ENCODE peak calls at places on chromosomes 13 and 19, in nine cellular contexts. P is spleen, R is thoracic aorta, B is body of pancreas, A is transverse colon, Z is K562, X is stomach, Y is HFF-Myc, D is astrocyte of the cerebellum. G is an unnamed sample.

GRCh38 chr13:25692156-25692555 is 320.4 kb downstream of the ATP8A2 start:
- DNase-seq in P (no peak), R (no peak), B (no peak), A (no peak), Z (no peak), X (no peak), Y (no peak), D (peak; percentile 3), G (no peak)

GRCh38 chr13:98225036-98225940 is 48.2 kb upstream of the RNF113B start:
- DNase-seq in P (no peak), R (no peak), B (no peak), A (no peak), Z (no peak), X (no peak), Y (no peak), D (no peak), G (no peak)

GRCh38 chr19:17765069-17765618 is 13.9 kb downstream of the FCHO1 start:
- DNase-seq in P (peak; percentile 93), R (no peak), B (no peak), A (peak; percentile 86), Z (no peak), X (peak; percentile 66), Y (no peak), D (no peak), G (no peak)

GRCh38 chr13:71378992-71379905 is 487.8 kb downstream of the DACH1 start:
- DNase-seq in P (no peak), R (no peak), B (no peak), A (no peak), Z (no peak), X (no peak), Y (no peak), D (peak; percentile 22), G (peak; percentile 31)

GRCh38 chr19:5435642-5436017 is 19.6 kb upstream of the ZNRF4 start:
- DNase-seq in P (no peak), R (no peak), B (no peak), A (no peak), Z (no peak), X (no peak), Y (no peak), D (no peak), G (no peak)

GRCh38 chr13:74461011-74461410 is 326.8 kb upstream of the KLF12 start:
- DNase-seq in P (no peak), R (no peak), B (no peak), A (no peak), Z (no peak), X (no peak), Y (no peak), D (no peak), G (no peak)

GRCh38 chr13:66506979-66507378 is 723.2 kb downstream of the PCDH9 start:
- DNase-seq in P (no peak), R (no peak), B (no peak), A (no peak), Z (no peak), X (no peak), Y (no peak), D (no peak), G (peak; percentile 29)

GRCh38 chr19:53328967-53329366 is 4.6 kb upstream of the ZNF845 start:
- DNase-seq in P (peak; percentile 78), R (no peak), B (peak; percentile 22), A (peak; percentile 17), Z (peak; percentile 47), X (no peak), Y (no peak), D (no peak), G (peak; percentile 3)

GRCh38 chr19:10871711-10872550 is 578 bp downstream of the CARM1 start:
- DNase-seq in P (peak; percentile 94), R (no peak), B (peak; percentile 51), A (peak; percentile 44), Z (peak; percentile 74), X (peak; percentile 41), Y (no peak), D (no peak), G (no peak)

GRCh38 chr13:67106502-67107057 is 123.6 kb downstream of the PCDH9 start:
- DNase-seq in P (peak; percentile 59), R (no peak), B (no peak), A (no peak), Z (no peak), X (no peak), Y (no peak), D (no peak), G (no peak)

GRCh38 chr19:994516-994915 is 5.7 kb upstream of the GRIN3B start:
- DNase-seq in P (no peak), R (no peak), B (no peak), A (no peak), Z (no peak), X (no peak), Y (no peak), D (no peak), G (no peak)

GRCh38 chr13:67048793-67049150 is 181.4 kb downstream of the PCDH9 start:
- DNase-seq in P (no peak), R (no peak), B (no peak), A (no peak), Z (no peak), X (no peak), Y (peak; percentile 0), D (peak; percentile 56), G (peak; percentile 85)

GRCh38 chr13:28493740-28494536 is 990 bp downstream of the FLT1 start:
- DNase-seq in P (peak; percentile 78), R (no peak), B (no peak), A (no peak), Z (no peak), X (no peak), Y (no peak), D (no peak), G (no peak)

GRCh38 chr19:45304141-45304926 is 18.3 kb downstream of the CKM start:
- DNase-seq in P (no peak), R (no peak), B (no peak), A (no peak), Z (no peak), X (no peak), Y (no peak), D (no peak), G (no peak)

GRCh38 chr13:101536079-101536478 is 83.6 kb downstream of the ITGBL1 start:
- DNase-seq in P (no peak), R (no peak), B (no peak), A (no peak), Z (no peak), X (no peak), Y (no peak), D (no peak), G (no peak)

GRCh38 chr13:76830805-76831204 is 55.4 kb downstream of the KCTD12 start:
- DNase-seq in P (no peak), R (no peak), B (no peak), A (no peak), Z (no peak), X (no peak), Y (no peak), D (no peak), G (no peak)

GRCh38 chr19:38650911-38651584 is 3.6 kb downstream of the ACTN4 start:
- DNase-seq in P (no peak), R (no peak), B (no peak), A (no peak), Z (no peak), X (no peak), Y (no peak), D (peak; percentile 31), G (peak; percentile 75)

GRCh38 chr13:95643814-95644598 is 500 bp downstream of the DZIP1 start:
- DNase-seq in P (peak; percentile 78), R (no peak), B (peak; percentile 16), A (no peak), Z (no peak), X (no peak), Y (no peak), D (no peak), G (peak; percentile 60)

GRCh38 chr13:40152145-40152544 is 496.7 kb downstream of the COG6 start:
- DNase-seq in P (no peak), R (peak; percentile 19), B (no peak), A (no peak), Z (no peak), X (no peak), Y (peak; percentile 61), D (peak; percentile 32), G (peak; percentile 75)

GRCh38 chr13:112193463-112194166 is 126.7 kb downstream of the SOX1 start:
- DNase-seq in P (no peak), R (no peak), B (no peak), A (no peak), Z (no peak), X (no peak), Y (no peak), D (no peak), G (no peak)
- TF ChIP-seq CTCF in P (no peak), R (no peak), B (no peak), A (no peak), Z (no peak), X (no peak), Y (no peak), D (no peak), G (no peak)

GRCh38 chr19:14361824-14362223 is 19.4 kb upstream of the ADGRE5 start:
- DNase-seq in P (peak; percentile 77), R (no peak), B (no peak), A (no peak), Z (peak; percentile 48), X (no peak), Y (no peak), D (no peak), G (no peak)

GRCh38 chr19:14368011-14368513 is 13.2 kb upstream of the ADGRE5 start:
- DNase-seq in P (no peak), R (no peak), B (no peak), A (no peak), Z (no peak), X (no peak), Y (no peak), D (no peak), G (no peak)

GRCh38 chr19:14367016-14367415 is 14.2 kb upstream of the ADGRE5 start:
- DNase-seq in P (no peak), R (no peak), B (no peak), A (no peak), Z (no peak), X (no peak), Y (no peak), D (no peak), G (no peak)

GRCh38 chr19:14366529-14366928 is 14.7 kb upstream of the ADGRE5 start:
- DNase-seq in P (peak; percentile 94), R (peak; percentile 40), B (peak; percentile 75), A (peak; percentile 95), Z (peak; percentile 77), X (peak; percentile 95), Y (no peak), D (peak; percentile 49), G (peak; percentile 70)

GRCh38 chr19:14363203-14364097 is 17.8 kb upstream of the ADGRE5 start:
- DNase-seq in P (peak; percentile 90), R (peak; percentile 72), B (peak; percentile 35), A (peak; percentile 75), Z (peak; percentile 88), X (peak; percentile 50), Y (no peak), D (no peak), G (peak; percentile 40)
- H3K4me3 ChIP-seq in P (peak overlapping the region; percentile 37), R (peak overlapping the region; percentile 66), B (no peak overlapping the region), A (peak overlapping the region; percentile 7), Z (peak overlapping the region; percentile 38), X (peak overlapping the region; percentile 41), Y (peak overlapping the region; percentile 39), D (peak overlapping the region; percentile 22), G (peak overlapping the region; percentile 23)

GRCh38 chr13:86870388-86870966 is 800.7 kb upstream of the SLITRK5 start:
- DNase-seq in P (no peak), R (no peak), B (no peak), A (no peak), Z (no peak), X (no peak), Y (no peak), D (no peak), G (peak; percentile 45)
- TF ChIP-seq CTCF in P (no peak), R (peak; percentile 44), B (peak; percentile 60), A (peak; percentile 56), Z (peak; percentile 42), X (peak; percentile 50), Y (peak; percentile 34), D (peak; percentile 48), G (peak; percentile 54)

GRCh38 chr19:52065399-52065798 is 16.8 kb upstream of the ZNF432 start:
- DNase-seq in P (no peak), R (no peak), B (no peak), A (no peak), Z (no peak), X (no peak), Y (no peak), D (no peak), G (no peak)
- H3K4me3 ChIP-seq in P (no peak overlapping the region), R (no peak overlapping the region), B (no peak overlapping the region), A (no peak overlapping the region), Z (no peak overlapping the region), X (no peak overlapping the region), Y (no peak overlapping the region), D (no peak overlapping the region), G (no peak overlapping the region)